ENCODE peak calls at places on chromosomes 1 and 21, in nine cellular contexts. W is stimulated activated effector memory CD8-positive, alpha-beta T cell treated with anti-CD3 and anti-CD28 coated beads, Interleukin-12 subunit alpha, Interleukin-12 subunit beta, amount 100 ng/mL, for 72 hours; E is fibroblast of mammary gland; U is NCI-H345; P is HS-5; T is stromal cell of bone marrow; I is Daoy; A is stomach; V is stimulated activated CD8-positive, alpha-beta memory T cell treated with anti-CD3 and anti-CD28 coated beads, Interleukin-2, amount 100 ng/mL, for 48 hours. Z is an unnamed sample.

GRCh38 chr1:165075725-165076370 is 280.7 kb downstream of the LMX1A start:
- DNase-seq in W (no peak), E (peak), U (peak), P (no peak), T (no peak), I (peak), A (no peak), V (no peak), Z (peak)

GRCh38 chr1:184210048-184210447 is 158.5 kb downstream of the TSEN15 start:
- DNase-seq in W (no peak), E (peak), U (no peak), P (no peak), T (peak), I (no peak), A (no peak), V (no peak), Z (no peak)

GRCh38 chr1:53944469-53945182 is 873 bp downstream of the IFT25 start:
- DNase-seq in W (no peak), E (peak), U (no peak), P (no peak), T (no peak), I (peak), A (no peak), V (no peak), Z (peak)

GRCh38 chr1:51454554-51454953 is 64.5 kb downstream of the EPS15 start:
- DNase-seq in W (no peak), E (no peak), U (no peak), P (no peak), T (no peak), I (no peak), A (no peak), V (no peak), Z (no peak)

GRCh38 chr21:17295997-17296396 is 216.8 kb upstream of the CXADR start:
- DNase-seq in W (no peak), E (no peak), U (no peak), P (no peak), T (no peak), I (no peak), A (no peak), V (no peak), Z (no peak)

GRCh38 chr1:41920658-41921057 is 1.9 kb upstream of the HIVEP3 start:
- DNase-seq in W (no peak), E (peak), U (no peak), P (no peak), T (no peak), I (peak), A (no peak), V (no peak), Z (peak)

GRCh38 chr1:204837440-204838084 is 33.1 kb upstream of the NFASC start:
- DNase-seq in W (no peak), E (peak), U (no peak), P (no peak), T (peak), I (peak), A (no peak), V (no peak), Z (peak)

GRCh38 chr1:84700065-84700464 is 9.8 kb upstream of the SSX2IP start:
- DNase-seq in W (no peak), E (no peak), U (no peak), P (no peak), T (no peak), I (no peak), A (no peak), V (no peak), Z (no peak)

GRCh38 chr1:168470821-168471473 is 72.8 kb downstream of the XCL2 start:
- DNase-seq in W (no peak), E (peak), U (peak), P (peak), T (peak), I (peak), A (no peak), V (no peak), Z (peak)

GRCh38 chr1:38133304-38133703 is 86.7 kb upstream of the POU3F1 start:
- DNase-seq in W (no peak), E (no peak), U (no peak), P (no peak), T (no peak), I (no peak), A (no peak), V (no peak), Z (no peak)

GRCh38 chr1:10860682-10861081 is 64.2 kb upstream of the CASZ1 start:
- DNase-seq in W (no peak), E (no peak), U (no peak), P (no peak), T (no peak), I (no peak), A (peak), V (no peak), Z (no peak)